ENCODE peak calls at places on chromosomes 13 and 19, in five cellular contexts. U, P, Y, X and E are unnamed samples. For H3K4me1, the result is how much of the 10 kb centered on the place peaks cover.

GRCh38 chr19:11168568-11168967 is 13.0 kb upstream of the SPC24 start:
- DNase-seq in U (no peak), P (no peak), Y (peak), X (peak), E (no peak)

GRCh38 chr13:23467048-23467931 is 33.8 kb upstream of the SACS start:
- DNase-seq in U (no peak), P (peak), Y (peak), X (peak), E (no peak)

GRCh38 chr19:57888107-57888493 is 737 bp downstream of the ZNF814 start:
- DNase-seq in U (no peak), P (peak), Y (peak), X (no peak), E (peak)

GRCh38 chr13:85700909-85701308 is 98.3 kb downstream of the SLITRK6 start:
- DNase-seq in U (no peak), P (no peak), Y (no peak), X (no peak), E (no peak)

GRCh38 chr19:45781282-45782161 is 768 bp downstream of the DMPK start:
- DNase-seq in U (peak), P (no peak), Y (peak), X (no peak), E (no peak)

GRCh38 chr19:31969955-31970545 is 375.4 kb upstream of the ZNF507 start:
- DNase-seq in U (no peak), P (peak), Y (no peak), X (no peak), E (no peak)

GRCh38 chr19:34314437-34315313 is 50.3 kb upstream of the GPI start:
- DNase-seq in U (no peak), P (no peak), Y (no peak), X (no peak), E (no peak)

GRCh38 chr13:114031631-114032030 is 57.8 kb upstream of the C13orf46 start:
- DNase-seq in U (no peak), P (no peak), Y (no peak), X (no peak), E (no peak)

GRCh38 chr19:4391701-4392543 is 8.4 kb downstream of the SH3GL1 start:
- DNase-seq in U (no peak), P (no peak), Y (peak), X (peak), E (no peak)

GRCh38 chr19:6856749-6857372 is 30.5 kb upstream of the ADGRE1 start:
- DNase-seq in U (no peak), P (no peak), Y (no peak), X (no peak), E (no peak)

GRCh38 chr19:47142779-47143178 is 12.1 kb downstream of the SAE1 start:
- DNase-seq in U (no peak), P (no peak), Y (peak), X (no peak), E (no peak)

GRCh38 chr13:112968910-112969691 is at the start of gene MCF2L:
- DNase-seq in U (peak), P (peak), Y (peak), X (peak), E (peak)

GRCh38 chr13:113809934-113810333 is 50.9 kb downstream of the TMEM255B start:
- DNase-seq in U (no peak), P (no peak), Y (no peak), X (no peak), E (no peak)

GRCh38 chr13:51950722-51951121 is 60.5 kb downstream of the ATP7B start:
- DNase-seq in U (no peak), P (no peak), Y (no peak), X (no peak), E (no peak)

GRCh38 chr19:17944301-17944700 is 11.5 kb downstream of the CCDC124 start:
- DNase-seq in U (no peak), P (no peak), Y (peak), X (peak), E (peak)

GRCh38 chr13:76944457-76944856 is 3.9 kb upstream of the ACOD1 start:
- DNase-seq in U (no peak), P (no peak), Y (peak), X (peak), E (no peak)

GRCh38 chr13:79126706-79127105 is 279.3 kb downstream of the RBM26 start:
- DNase-seq in U (no peak), P (no peak), Y (no peak), X (no peak), E (no peak)

GRCh38 chr13:32314271-32314967 is 744 bp downstream of the ZAR1L start:
- DNase-seq in U (peak), P (no peak), Y (no peak), X (no peak), E (no peak)

GRCh38 chr13:51125495-51126226 is 14.6 kb upstream of the C13orf42 start:
- DNase-seq in U (peak), P (peak), Y (peak), X (peak), E (peak)

GRCh38 chr13:102317593-102317992 is 84.3 kb downstream of the FGF14 start:
- DNase-seq in U (peak), P (peak), Y (no peak), X (peak), E (no peak)

GRCh38 chr13:76296751-76297150 is 589.5 kb downstream of the KCTD12 start:
- DNase-seq in U (no peak), P (no peak), Y (no peak), X (no peak), E (no peak)

GRCh38 chr19:1847684-1848398 is 442 bp downstream of the REXO1 start:
- DNase-seq in U (no peak), P (peak), Y (peak), X (peak), E (peak)

GRCh38 chr19:38149597-38149996 is 74.4 kb downstream of the DPF1 start:
- DNase-seq in U (no peak), P (no peak), Y (no peak), X (peak), E (no peak)

GRCh38 chr19:38592940-38593339 is 24.8 kb downstream of the MAP4K1 start:
- DNase-seq in U (no peak), P (no peak), Y (no peak), X (no peak), E (no peak)

GRCh38 chr13:112056284-112056727 is 10.6 kb upstream of the SOX1 start:
- DNase-seq in U (no peak), P (no peak), Y (no peak), X (no peak), E (peak)

GRCh38 chr13:91724591-91724990 is 326.2 kb downstream of the GPC5 start:
- DNase-seq in U (no peak), P (no peak), Y (no peak), X (no peak), E (no peak)

GRCh38 chr13:31940076-31940475 is 91.5 kb upstream of the FRY start:
- DNase-seq in U (no peak), P (no peak), Y (no peak), X (no peak), E (no peak)

GRCh38 chr19:30799854-30800755 is 427.9 kb downstream of the ZNF536 start:
- DNase-seq in U (peak), P (peak), Y (peak), X (no peak), E (no peak)
- H3K4me3 ChIP-seq in U (no peak), P (no peak), Y (no peak), X (no peak), E (no peak)

DNA sequence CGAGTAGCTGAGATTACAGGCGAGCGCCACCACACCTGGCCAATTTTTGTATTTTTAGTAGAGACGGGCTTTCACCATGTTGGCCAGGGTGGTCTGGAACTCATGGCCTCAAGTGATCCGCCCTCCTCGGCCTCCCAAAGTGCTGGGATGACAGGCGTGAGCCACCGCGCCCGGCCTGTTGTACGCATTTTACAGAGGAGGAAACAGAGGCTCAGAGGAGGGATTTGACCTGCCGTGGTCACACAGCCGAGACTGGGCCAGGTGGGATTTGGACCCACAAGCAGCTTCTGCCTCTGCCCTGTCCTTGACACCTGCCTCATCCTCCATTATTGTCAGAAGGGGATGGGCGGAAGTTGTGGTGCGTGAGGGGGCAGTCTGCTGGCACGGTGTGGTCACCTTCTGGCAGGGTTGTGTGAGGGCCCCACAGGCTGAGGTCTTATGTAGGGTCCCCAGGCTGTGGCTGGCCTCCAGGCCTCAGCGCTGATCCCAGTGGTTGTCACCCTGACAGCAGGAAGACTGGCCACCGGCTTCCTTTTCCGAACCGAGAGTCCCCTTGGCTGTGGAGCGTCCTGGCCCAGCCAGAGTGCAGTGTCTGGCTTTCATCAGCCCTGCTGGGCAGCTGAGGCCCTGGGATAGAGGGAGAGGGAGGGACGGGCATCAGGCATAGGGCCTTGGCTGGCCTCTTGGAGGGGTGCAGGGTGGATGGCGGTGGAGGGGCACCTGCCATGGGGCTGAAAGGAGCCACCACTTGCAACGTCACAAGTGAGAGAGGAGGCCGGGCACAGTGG is 20.3 kb downstream of the NFIC start:
- DNase-seq in U (no peak), P (peak), Y (no peak), X (no peak), E (no peak)
- H3K4me1 ChIP-seq in U (half or more), P (under half), Y (half or more), X (under half), E (under half)

DNA sequence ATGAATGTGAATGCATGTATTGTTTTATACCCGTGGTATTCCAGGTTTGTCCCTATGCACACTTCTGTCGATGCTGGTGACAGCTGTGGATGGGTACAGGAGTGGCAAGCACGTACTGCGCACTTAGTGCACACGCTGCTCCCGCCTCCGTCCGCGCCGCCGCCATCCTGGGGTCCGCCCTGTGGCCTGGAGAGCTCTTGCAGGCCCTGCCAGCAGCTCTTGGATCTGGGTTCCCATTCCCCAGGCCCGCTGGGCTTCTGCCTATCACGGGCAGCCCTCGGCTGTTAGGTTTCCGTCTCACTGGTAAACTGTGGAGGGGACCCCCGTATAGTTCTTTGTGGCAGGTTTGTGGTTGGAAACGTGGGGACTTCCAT is 4.0 kb downstream of the GNA11 start:
- DNase-seq in U (peak), P (no peak), Y (no peak), X (no peak), E (no peak)
- H3K4me3 ChIP-seq in U (no peak), P (no peak), Y (peak), X (no peak), E (no peak)

DNA sequence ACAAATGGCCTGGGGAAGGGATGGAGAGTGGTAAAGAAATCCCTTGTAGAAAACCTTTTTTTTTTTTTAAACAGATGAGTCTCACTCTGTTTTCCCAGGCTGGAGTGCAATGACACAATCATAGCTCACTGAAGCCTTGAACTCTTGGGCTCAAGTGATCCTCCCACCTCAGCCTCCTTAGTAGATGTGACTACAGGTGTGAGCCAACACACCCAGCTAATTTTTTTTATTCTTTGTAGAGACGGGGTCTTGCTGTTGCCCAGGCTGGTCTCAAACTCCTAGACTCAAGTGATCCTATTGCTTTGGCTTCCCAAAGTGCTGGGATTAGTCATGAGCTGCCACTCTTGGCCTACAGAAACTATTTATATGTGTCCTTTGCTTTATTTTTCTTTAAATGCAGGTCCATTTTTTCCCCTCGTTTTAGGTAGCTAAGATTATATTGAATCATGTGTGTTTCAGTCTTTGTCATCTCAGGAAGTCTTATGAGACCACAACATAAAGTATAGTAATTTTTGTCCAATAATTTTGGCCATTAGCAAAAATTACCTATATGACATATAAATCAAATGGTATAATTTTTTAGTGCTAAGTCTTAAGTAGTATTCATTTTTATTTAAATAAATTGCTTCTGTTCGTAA is 10.5 kb downstream of the LPAR6 start:
- DNase-seq in U (no peak), P (no peak), Y (no peak), X (no peak), E (no peak)
- H3K4me1 ChIP-seq in U (under half), P (under half), Y (half or more), X (under half), E (under half)

GRCh38 chr13:38688674-38689073 is 1.8 kb downstream of the FREM2 start:
- DNase-seq in U (peak), P (no peak), Y (no peak), X (no peak), E (no peak)

GRCh38 chr13:38684714-38685113 is 2.2 kb upstream of the FREM2 start:
- DNase-seq in U (no peak), P (peak), Y (no peak), X (no peak), E (no peak)

GRCh38 chr13:38687246-38688229 is 661 bp downstream of the FREM2 start:
- DNase-seq in U (peak), P (peak), Y (no peak), X (no peak), E (peak)

GRCh38 chr13:38686635-38687245 is at the start of gene FREM2:
- DNase-seq in U (peak), P (peak), Y (peak), X (no peak), E (peak)

GRCh38 chr13:38685974-38686571 is 804 bp upstream of the FREM2 start:
- DNase-seq in U (peak), P (peak), Y (peak), X (no peak), E (peak)
- H3K4me3 ChIP-seq in U (peak), P (peak), Y (peak), X (no peak), E (peak)